ENCODE peak calls at places on chromosomes 6 and 20, in six cellular contexts. T is DMS153, O is astrocyte of the cerebellum, G is germinal center, J is brain microvascular endothelial cell, C is kidney glomerular epithelial cell. I is an unnamed sample.

GRCh38 chr6:41917528-41917927 is 3.4 kb downstream of the MED20 start:
- DNase-seq in T (no peak), O (peak), G (no peak), J (peak), C (peak), I (peak)

GRCh38 chr6:753486-753885 is 60.5 kb upstream of the EXOC2 start:
- DNase-seq in T (no peak), O (no peak), G (no peak), J (no peak), C (no peak), I (no peak)

GRCh38 chr20:45067558-45067957 is 33.4 kb downstream of the KCNS1 start:
- DNase-seq in T (no peak), O (no peak), G (no peak), J (no peak), C (peak), I (no peak)

GRCh38 chr20:33475381-33476160 is 14.3 kb upstream of the CBFA2T2 start:
- DNase-seq in T (peak), O (no peak), G (no peak), J (no peak), C (no peak), I (no peak)

GRCh38 chr20:54475334-54476287 is at the start of gene DOK5:
- DNase-seq in T (no peak), O (peak), G (no peak), J (no peak), C (no peak), I (no peak)

GRCh38 chr20:18504479-18505060 is 3.2 kb upstream of the SEC23B start:
- DNase-seq in T (no peak), O (no peak), G (no peak), J (no peak), C (no peak), I (no peak)

GRCh38 chr6:170114956-170115855 is 175.7 kb downstream of the DLL1 start:
- DNase-seq in T (peak), O (no peak), G (no peak), J (no peak), C (no peak), I (no peak)

GRCh38 chr6:111552241-111552744 is 53.4 kb downstream of the TRAF3IP2 start:
- DNase-seq in T (no peak), O (peak), G (no peak), J (peak), C (peak), I (peak)

GRCh38 chr20:57672164-57672563 is 37.7 kb downstream of the PMEPA1 start:
- DNase-seq in T (peak), O (no peak), G (no peak), J (no peak), C (no peak), I (no peak)

GRCh38 chr6:114342826-114343781 is at the start of gene HS3ST5:
- DNase-seq in T (peak), O (peak), G (peak), J (peak), C (peak), I (no peak)

I was measured in non-pigmented ciliary epithelial cell.